ENCODE peak calls at places on chromosomes 11 and 22, in ten cellular contexts. G, O, S, I, X, Z, V, U, Y and T are unnamed samples.

GRCh38 chr11:117045196-117045595 is 53.0 kb downstream of the SIK3 start:
- DNase-seq in G (no peak), O (peak; percentile 89), S (no peak), I (no peak), X (no peak), Z (no peak), V (no peak), U (no peak), Y (peak; percentile 48), T (no peak)

GRCh38 chr22:50505276-50505775 is 2.2 kb downstream of the LMF2 start:
- DNase-seq in G (no peak), O (no peak), S (no peak), I (no peak), X (peak; percentile 76), Z (no peak), V (no peak), U (no peak), Y (no peak), T (no peak)

GRCh38 chr11:119222308-119222707 is 16.2 kb downstream of the CBL start:
- DNase-seq in G (no peak), O (no peak), S (no peak), I (no peak), X (no peak), Z (no peak), V (no peak), U (no peak), Y (no peak), T (no peak)

GRCh38 chr22:46076651-46077339 is 73.5 kb upstream of the PPARA start:
- DNase-seq in G (no peak), O (no peak), S (no peak), I (no peak), X (peak; percentile 77), Z (no peak), V (no peak), U (no peak), Y (peak; percentile 50), T (no peak)

GRCh38 chr11:134668796-134669195 is 256.8 kb upstream of the B3GAT1 start:
- DNase-seq in G (no peak), O (no peak), S (no peak), I (no peak), X (no peak), Z (no peak), V (no peak), U (no peak), Y (no peak), T (no peak)

GRCh38 chr22:48452766-48453165 is 1374.9 kb downstream of the BRD1 start:
- DNase-seq in G (no peak), O (no peak), S (no peak), I (no peak), X (no peak), Z (no peak), V (no peak), U (no peak), Y (no peak), T (no peak)

GRCh38 chr11:61666684-61667297 is 13.4 kb upstream of the DAGLA start:
- DNase-seq in G (no peak), O (no peak), S (no peak), I (no peak), X (no peak), Z (no peak), V (no peak), U (no peak), Y (no peak), T (no peak)

GRCh38 chr11:118644496-118644895 is 35.0 kb downstream of the TREH start:
- DNase-seq in G (no peak), O (no peak), S (no peak), I (no peak), X (peak; percentile 47), Z (no peak), V (no peak), U (no peak), Y (no peak), T (no peak)

GRCh38 chr22:33188316-33188715 is 130.1 kb upstream of the SYN3 start:
- DNase-seq in G (no peak), O (no peak), S (no peak), I (no peak), X (no peak), Z (no peak), V (no peak), U (no peak), Y (no peak), T (no peak)

GRCh38 chr11:57397394-57397990 is 7.0 kb upstream of the PRG2 start:
- DNase-seq in G (no peak), O (no peak), S (no peak), I (no peak), X (no peak), Z (peak; percentile 95), V (no peak), U (no peak), Y (no peak), T (no peak)